ENCODE peak calls at places on chromosome 5, in ten cellular contexts. C is breast epithelium; S is kidney epithelial cell; K is dermis microvascular lymphatic vessel endothelial cell; W is HFFc6; Y is NCI-H460; Z is activated naive CD4-positive, alpha-beta T cell; X is C1 segment of cervical spinal cord; A is activated CD4-positive, alpha-beta T cell treated with anti-CD3 and anti-CD28 coated beads for 24 hours; F is head of caudate nucleus. G is an unnamed sample.

GRCh38 chr5:73591102-73591695 is 25.7 kb downstream of the UTP15 start:
- DNase-seq in C (no peak), S (peak; percentile 56), K (peak; percentile 86), W (peak; percentile 91), Y (peak; percentile 81), Z (no peak), X (no peak), A (no peak), F (no peak), G (peak; percentile 4)

GRCh38 chr5:133245191-133246052 is 193.6 kb downstream of the HSPA4 start:
- DNase-seq in C (no peak), S (peak; percentile 97), K (no peak), W (peak; percentile 88), Y (peak; percentile 64), Z (no peak), X (no peak), A (peak; percentile 31), F (peak; percentile 64), G (no peak)

GRCh38 chr5:122350496-122350895 is 38.5 kb downstream of the SNCAIP start:
- DNase-seq in C (no peak), S (no peak), K (no peak), W (no peak), Y (no peak), Z (no peak), X (no peak), A (no peak), F (no peak), G (no peak)

GRCh38 chr5:62632181-62632580 is 53.6 kb downstream of the LRRC70 start:
- DNase-seq in C (no peak), S (no peak), K (no peak), W (no peak), Y (no peak), Z (no peak), X (no peak), A (no peak), F (no peak), G (no peak)

GRCh38 chr5:158482201-158482600 is 617.5 kb downstream of the EBF1 start:
- DNase-seq in C (no peak), S (no peak), K (no peak), W (no peak), Y (no peak), Z (no peak), X (no peak), A (no peak), F (no peak), G (no peak)

GRCh38 chr5:73483676-73484075 is 14.6 kb upstream of the BTF3 start:
- DNase-seq in C (no peak), S (no peak), K (no peak), W (no peak), Y (no peak), Z (no peak), X (no peak), A (no peak), F (no peak), G (no peak)

GRCh38 chr5:14644623-14645237 is 19.8 kb upstream of the OTULIN start:
- DNase-seq in C (no peak), S (no peak), K (no peak), W (no peak), Y (no peak), Z (no peak), X (no peak), A (no peak), F (no peak), G (no peak)

GRCh38 chr5:68519135-68519534 is 303.6 kb downstream of the PIK3R1 start:
- DNase-seq in C (no peak), S (no peak), K (no peak), W (no peak), Y (no peak), Z (no peak), X (no peak), A (no peak), F (no peak), G (no peak)

GRCh38 chr5:31469886-31470285 is 62.0 kb downstream of the DROSHA start:
- DNase-seq in C (no peak), S (no peak), K (no peak), W (no peak), Y (no peak), Z (no peak), X (no peak), A (no peak), F (no peak), G (no peak)

GRCh38 chr5:32445831-32446614 is 1.5 kb upstream of the ZFR start:
- DNase-seq in C (no peak), S (no peak), K (no peak), W (no peak), Y (no peak), Z (no peak), X (no peak), A (no peak), F (no peak), G (no peak)

GRCh38 chr5:88724201-88724600 is 158.8 kb downstream of the MEF2C start:
- DNase-seq in C (no peak), S (no peak), K (no peak), W (peak; percentile 10), Y (no peak), Z (no peak), X (no peak), A (no peak), F (no peak), G (no peak)

GRCh38 chr5:87099967-87100366 is 167.7 kb upstream of the RASA1 start:
- DNase-seq in C (no peak), S (no peak), K (no peak), W (no peak), Y (no peak), Z (no peak), X (no peak), A (no peak), F (no peak), G (no peak)

GRCh38 chr5:149638136-149638535 is 56.8 kb downstream of the ARHGEF37 start:
- DNase-seq in C (no peak), S (no peak), K (no peak), W (no peak), Y (no peak), Z (no peak), X (no peak), A (no peak), F (no peak), G (no peak)

GRCh38 chr5:174573210-174574014 is 151.0 kb upstream of the MSX2 start:
- DNase-seq in C (no peak), S (no peak), K (no peak), W (no peak), Y (no peak), Z (no peak), X (no peak), A (no peak), F (no peak), G (no peak)

GRCh38 chr5:169020102-169020501 is 280.8 kb downstream of the SLIT3 start:
- DNase-seq in C (no peak), S (no peak), K (no peak), W (no peak), Y (peak; percentile 5), Z (no peak), X (no peak), A (no peak), F (no peak), G (no peak)

GRCh38 chr5:41414598-41414997 is 95.8 kb downstream of the PLCXD3 start:
- DNase-seq in C (no peak), S (peak; percentile 66), K (peak; percentile 63), W (peak; percentile 93), Y (peak; percentile 9), Z (no peak), X (no peak), A (no peak), F (no peak), G (no peak)

GRCh38 chr5:170411100-170411499 is 21.9 kb upstream of the KCNMB1 start:
- DNase-seq in C (no peak), S (no peak), K (no peak), W (no peak), Y (no peak), Z (no peak), X (no peak), A (no peak), F (no peak), G (no peak)

GRCh38 chr5:140791111-140791510 is 3.5 kb upstream of the PCDHA2 start:
- DNase-seq in C (no peak), S (no peak), K (no peak), W (no peak), Y (no peak), Z (no peak), X (no peak), A (no peak), F (no peak), G (no peak)

GRCh38 chr5:29143266-29143665 is 2050.2 kb upstream of the CDH6 start:
- DNase-seq in C (no peak), S (no peak), K (no peak), W (no peak), Y (no peak), Z (no peak), X (no peak), A (no peak), F (no peak), G (no peak)

GRCh38 chr5:132303589-132303988 is 9.4 kb downstream of the SLC22A4 start:
- DNase-seq in C (no peak), S (no peak), K (no peak), W (no peak), Y (no peak), Z (no peak), X (no peak), A (no peak), F (no peak), G (no peak)

GRCh38 chr5:137872476-137872875 is 4.8 kb downstream of the MYOT start:
- DNase-seq in C (no peak), S (no peak), K (no peak), W (no peak), Y (no peak), Z (no peak), X (no peak), A (no peak), F (no peak), G (no peak)

GRCh38 chr5:131206772-131207171 is 36.0 kb downstream of the LYRM7 start:
- DNase-seq in C (no peak), S (no peak), K (no peak), W (no peak), Y (no peak), Z (no peak), X (no peak), A (no peak), F (no peak), G (no peak)

GRCh38 chr5:40312205-40312604 is 367.5 kb upstream of the PTGER4 start:
- DNase-seq in C (no peak), S (no peak), K (no peak), W (no peak), Y (no peak), Z (no peak), X (no peak), A (no peak), F (no peak), G (no peak)

GRCh38 chr5:62306494-62307363 is 723 bp downstream of the KIF2A start:
- DNase-seq in C (peak; percentile 55), S (no peak), K (no peak), W (peak; percentile 35), Y (peak; percentile 11), Z (peak; percentile 56), X (peak; percentile 84), A (peak; percentile 46), F (peak; percentile 68), G (no peak)

GRCh38 chr5:169251685-169252084 is 49.3 kb downstream of the SLIT3 start:
- DNase-seq in C (no peak), S (no peak), K (no peak), W (peak; percentile 29), Y (no peak), Z (no peak), X (no peak), A (no peak), F (no peak), G (no peak)

GRCh38 chr5:131382407-131383395 is 118.8 kb downstream of the CDC42SE2 start:
- DNase-seq in C (no peak), S (no peak), K (no peak), W (peak; percentile 59), Y (peak; percentile 62), Z (no peak), X (no peak), A (no peak), F (no peak), G (no peak)

GRCh38 chr5:159034083-159034824 is 65.5 kb downstream of the EBF1 start:
- DNase-seq in C (no peak), S (no peak), K (no peak), W (no peak), Y (no peak), Z (no peak), X (no peak), A (no peak), F (no peak), G (no peak)

GRCh38 chr5:52007230-52007858 is 624.1 kb downstream of the ISL1 start:
- DNase-seq in C (no peak), S (peak; percentile 1), K (peak; percentile 21), W (peak; percentile 65), Y (peak; percentile 58), Z (no peak), X (no peak), A (no peak), F (peak; percentile 9), G (no peak)